ENCODE peak calls at places on chromosomes 2 and 18, in four cellular contexts. C is ovary, D is gastrocnemius medialis, H is K562. L is an unnamed sample.

GRCh38 chr2:214966420-214966819 is 156.9 kb upstream of the BARD1 start:
- DNase-seq in C (no peak), H (no peak), D (no peak), L (no peak)

GRCh38 chr18:80249217-80250093 is 2.1 kb upstream of the PARD6G start:
- DNase-seq in C (peak), H (no peak), D (no peak), L (no peak)

GRCh38 chr2:18719978-18720775 is 130.8 kb upstream of the NT5C1B start:
- DNase-seq in H (no peak), C (no peak), D (no peak), L (no peak)

GRCh38 chr2:10398496-10398895 is 49.6 kb downstream of the ODC1 start:
- DNase-seq in H (no peak), C (no peak), D (no peak), L (no peak)

GRCh38 chr2:239323473-239323872 is 77.3 kb downstream of the HDAC4 start:
- DNase-seq in H (no peak), C (no peak), D (no peak), L (no peak)

GRCh38 chr18:63445067-63445466 is 22.8 kb upstream of the VPS4B start:
- DNase-seq in D (no peak), H (no peak), C (no peak), L (no peak)

GRCh38 chr2:226508683-226509082 is 290.9 kb downstream of the IRS1 start:
- DNase-seq in H (no peak), D (no peak), C (no peak), L (no peak)

GRCh38 chr18:37375181-37375580 is 190.4 kb downstream of the CELF4 start:
- DNase-seq in D (no peak), C (no peak), H (no peak), L (no peak)

GRCh38 chr2:86275384-86275799 is 62.0 kb downstream of the REEP1 start:
- DNase-seq in D (no peak), H (no peak), C (no peak), L (no peak)

GRCh38 chr2:88190808-88191721 is 20.9 kb downstream of the THNSL2 start:
- DNase-seq in H (peak), D (no peak), C (no peak), L (peak)

GRCh38 chr2:128682266-128682665 is 363.6 kb upstream of the HS6ST1 start:
- DNase-seq in C (no peak), D (no peak), H (no peak), L (no peak)

GRCh38 chr18:31189757-31190156 is 27.1 kb upstream of the DSC1 start:
- DNase-seq in H (no peak), D (no peak), C (no peak), L (no peak)

GRCh38 chr2:207256026-207256425 is 90.3 kb upstream of the KLF7 start:
- DNase-seq in C (no peak), D (no peak), H (no peak), L (no peak)

GRCh38 chr2:152568566-152568965 is 148.7 kb downstream of the PRPF40A start:
- DNase-seq in H (no peak), C (no peak), D (no peak), L (no peak)

GRCh38 chr2:10375570-10376266 is 72.4 kb downstream of the ODC1 start:
- DNase-seq in C (no peak), D (no peak), H (no peak), L (no peak)

GRCh38 chr2:189287982-189288494 is 108.5 kb upstream of the COL5A2 start:
- DNase-seq in C (no peak), D (no peak), H (peak), L (no peak)

GRCh38 chr2:97728091-97728596 is 14.8 kb downstream of the ZAP70 start:
- DNase-seq in C (no peak), H (no peak), D (no peak), L (peak)

GRCh38 chr2:130836501-130837174 is at the start of gene ARHGEF4:
- DNase-seq in H (peak), C (no peak), D (no peak), L (peak)

GRCh38 chr18:3441290-3441689 is 8.7 kb upstream of the TGIF1 start:
- DNase-seq in C (no peak), H (peak), D (no peak), L (no peak)

GRCh38 chr18:30302181-30302580 is 740.4 kb downstream of the DSC3 start:
- DNase-seq in D (no peak), H (no peak), C (no peak), L (no peak)

GRCh38 chr2:201257381-201257940 is 2.9 kb upstream of the CASP8 start:
- DNase-seq in C (no peak), H (peak), D (no peak), L (peak)

GRCh38 chr2:65354773-65355172 is 77.6 kb downstream of the SPRED2 start:
- DNase-seq in H (no peak), D (no peak), C (no peak), L (no peak)

GRCh38 chr2:127255146-127255545 is 35.0 kb upstream of the CYP27C1 start:
- DNase-seq in D (no peak), C (no peak), H (no peak), L (no peak)

GRCh38 chr2:237922641-237923361 is 44.0 kb upstream of the UBE2F start:
- DNase-seq in H (no peak), D (no peak), C (no peak), L (peak)

GRCh38 chr2:9665903-9666302 is 35.1 kb upstream of the YWHAQ start:
- DNase-seq in D (no peak), H (no peak), C (no peak), L (peak)

GRCh38 chr2:217279571-217279970 is 419.7 kb upstream of the TNP1 start:
- DNase-seq in D (peak), H (no peak), C (no peak), L (no peak)

GRCh38 chr2:149065236-149065635 is 26.7 kb downstream of the LYPD6B start:
- DNase-seq in D (no peak), H (no peak), C (no peak), L (no peak)

GRCh38 chr2:234203135-234203984 is 152.9 kb downstream of the SPP2 start:
- DNase-seq in H (no peak), D (no peak), C (no peak), L (peak)

GRCh38 chr2:179751184-179751809 is 110.1 kb downstream of the ZNF385B start:
- DNase-seq in D (no peak), H (peak), C (no peak), L (no peak)

GRCh38 chr18:55778731-55779460 is 190.9 kb upstream of the TCF4 start:
- DNase-seq in H (no peak), C (no peak), D (no peak), L (no peak)

GRCh38 chr2:41502752-41503151 is 545.1 kb upstream of the PKDCC start:
- DNase-seq in D (no peak), H (no peak), C (no peak), L (no peak)

GRCh38 chr2:74290466-74291216 is 52.6 kb downstream of the SLC4A5 start:
- DNase-seq in D (no peak), H (no peak), C (no peak), L (no peak)

GRCh38 chr2:232540441-232541041 is 1.0 kb downstream of the CHRNG start:
- DNase-seq in H (no peak), D (no peak), C (no peak), L (no peak)

GRCh38 chr2:227906991-227907390 is 35.6 kb downstream of the DAW1 start:
- DNase-seq in C (no peak), H (no peak), D (no peak), L (no peak)

GRCh38 chr18:24083550-24083949 is 55.3 kb upstream of the CABYR start:
- DNase-seq in H (no peak), D (no peak), C (no peak), L (no peak)

GRCh38 chr2:211367711-211368110 is 811.3 kb downstream of the CPS1 start:
- DNase-seq in H (no peak), D (no peak), C (no peak), L (no peak)

GRCh38 chr2:152415231-152415642 is 80.3 kb downstream of the FMNL2 start:
- DNase-seq in H (no peak), D (no peak), C (no peak), L (no peak)

GRCh38 chr18:24176727-24177416 is 38.0 kb downstream of the CABYR start:
- DNase-seq in H (peak), D (peak), C (peak), L (no peak)

GRCh38 chr2:76491503-76491902 is 780.8 kb upstream of the GCFC2 start:
- DNase-seq in C (no peak), D (no peak), H (no peak), L (no peak)

GRCh38 chr2:219252570-219252899 is 508 bp upstream of the TUBA4B start:
- DNase-seq in C (no peak), H (peak), D (no peak), L (no peak)

GRCh38 chr2:219253753-219254589 is at the start of gene TUBA4A:
- DNase-seq in D (peak), C (peak), H (peak), L (peak)

GRCh38 chr2:219251656-219252055 is 1.4 kb upstream of the TUBA4B start:
- DNase-seq in H (no peak), C (no peak), D (no peak), L (no peak)

GRCh38 chr2:219252084-219252483 is 959 bp upstream of the TUBA4B start:
- DNase-seq in D (peak), C (no peak), H (no peak), L (no peak)

GRCh38 chr2:219252900-219253752 is at the start of gene TUBA4B:
- DNase-seq in D (peak), C (peak), H (peak), L (no peak)
- TF ChIP-seq POLR2A in D (peak), C (no peak), H (no peak), L (no peak)

GRCh38 chr2:69196327-69197117 is 183.5 kb downstream of the ANTXR1 start:
- DNase-seq in C (no peak), D (no peak), H (no peak), L (peak)
- TF ChIP-seq POLR2A in C (no peak), D (no peak), H (no peak), L (no peak)

DNA sequence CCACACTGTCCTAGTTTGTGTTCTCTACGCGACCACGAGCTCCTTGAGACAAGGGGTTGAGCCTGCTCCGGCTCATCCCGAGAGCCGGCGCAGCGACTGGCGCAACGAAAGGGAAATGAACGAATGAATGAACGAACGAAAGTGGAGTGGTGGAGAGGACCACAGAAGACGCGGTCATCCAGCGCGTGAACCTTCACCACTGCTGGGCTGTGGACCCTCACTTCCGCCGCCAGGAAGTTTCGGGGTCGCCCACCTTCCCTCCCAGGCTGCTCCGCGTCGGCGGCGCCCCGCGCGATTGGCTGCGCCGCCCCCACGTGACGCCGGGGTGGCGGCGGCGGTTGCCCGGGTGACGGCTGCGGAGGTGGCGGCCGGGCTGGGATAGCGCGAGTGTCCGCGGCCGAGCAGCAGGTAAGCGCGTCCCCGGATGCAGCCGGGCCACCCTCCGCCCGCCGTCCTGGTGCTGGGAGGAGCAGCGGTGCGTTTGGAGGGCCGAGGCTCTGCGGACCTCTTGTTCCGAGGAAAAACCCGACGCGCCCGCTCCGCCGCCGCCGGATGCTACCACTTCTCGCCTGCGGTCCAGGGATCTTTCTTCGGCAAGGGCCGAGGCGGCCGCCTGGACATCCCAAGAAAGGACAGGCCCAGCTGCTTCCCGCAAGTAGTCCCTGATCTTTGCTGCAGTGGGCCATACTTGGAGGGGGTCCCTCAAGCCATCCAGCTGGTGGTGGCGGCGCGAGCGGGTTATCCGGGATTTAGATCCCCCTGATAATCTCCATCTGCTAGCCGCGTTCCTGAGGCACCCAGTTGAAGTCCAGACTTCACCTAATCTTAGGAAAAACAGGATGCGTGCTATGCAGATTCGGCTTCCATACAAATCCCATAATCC is at the start of gene ARMC9:
- DNase-seq in C (peak), H (peak), D (peak), L (peak)
- TF ChIP-seq POLR2A in C (no peak), H (peak), D (no peak), L (peak)

DNA sequence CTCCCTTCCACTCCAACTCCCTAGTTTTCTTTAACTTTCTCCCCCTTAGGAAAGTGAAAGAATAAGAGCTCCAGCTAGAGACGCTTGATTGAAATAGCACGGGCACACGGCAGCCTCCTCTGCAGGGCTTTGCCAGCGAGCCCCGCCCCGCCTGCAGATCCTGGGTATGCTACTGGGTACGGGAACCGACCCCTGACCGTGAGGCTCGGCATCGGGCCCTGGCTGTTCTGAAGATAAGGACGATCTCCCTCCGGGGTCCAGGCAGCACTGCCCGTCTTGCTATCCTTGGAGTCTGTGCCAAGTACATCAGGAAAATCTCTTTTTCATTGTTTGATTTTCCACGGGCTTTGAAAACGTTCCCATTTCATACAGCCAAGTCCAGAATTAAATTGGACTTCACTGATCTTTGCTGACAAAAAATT is 284.5 kb downstream of the MTX2 start:
- DNase-seq in C (peak), D (peak), H (no peak), L (peak)
- TF ChIP-seq POLR2A in C (no peak), D (no peak), H (no peak), L (no peak)

DNA sequence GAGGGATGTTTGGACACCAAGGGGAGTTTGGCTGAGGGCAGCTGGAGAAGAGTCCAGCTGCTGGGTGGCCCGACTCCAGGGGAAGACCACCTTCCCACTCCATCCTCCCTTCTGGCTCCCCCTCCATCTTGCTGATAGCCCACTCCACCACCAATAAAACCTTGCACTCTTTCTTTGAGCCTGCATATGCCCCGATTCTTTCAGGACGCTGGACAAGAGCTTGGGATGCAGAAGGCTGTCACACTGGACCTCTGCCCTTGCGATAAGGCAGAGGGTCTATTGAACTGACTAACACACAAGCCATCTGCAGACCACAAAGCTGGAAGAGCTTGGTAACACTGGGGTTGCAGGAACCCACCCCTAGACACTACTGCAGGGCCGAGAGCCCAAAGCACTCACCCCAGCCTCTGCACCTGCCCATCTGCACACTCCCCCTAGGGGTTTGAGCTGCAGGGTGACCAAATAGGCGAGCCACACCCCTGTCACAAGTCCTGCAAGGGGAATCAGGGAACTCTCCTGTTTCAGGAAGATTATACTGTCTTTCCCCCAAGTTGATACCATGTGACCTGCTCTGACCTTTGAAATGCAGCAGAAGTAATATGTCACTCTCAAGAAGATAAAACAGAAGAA is 70.5 kb downstream of the SMAD4 start:
- DNase-seq in C (no peak), H (peak), D (no peak), L (no peak)
- TF ChIP-seq POLR2A in C (no peak), H (no peak), D (no peak), L (no peak)

L was measured in H54.